ENCODE peak calls at places on chromosome 16, in five cellular contexts. K is activated CD4-positive, alpha-beta memory T cell treated with anti-CD3 and anti-CD28 coated beads, Interleukin-2, amount 10 ng/mL, durations not matched to agents 7 days and 5 days; T is T-helper 17 cell; D is effector CD4-positive, alpha-beta T cell; J is AG09309. U is an unnamed sample.

GRCh38 chr16:82016964-82017363 is 5.7 kb upstream of the SDR42E1 start:
- DNase-seq in J (peak), K (no peak), T (no peak), D (no peak), U (no peak)

GRCh38 chr16:48385272-48385953 is at the start of gene SIAH1:
- DNase-seq in J (no peak), K (peak), T (peak), D (peak), U (peak)

GRCh38 chr16:2983706-2984136 is 3.5 kb upstream of the PKMYT1 start:
- DNase-seq in K (peak), T (peak), D (peak), J (no peak), U (peak)

GRCh38 chr16:3599121-3599520 is 12.3 kb downstream of the SLX4 start:
- DNase-seq in D (no peak), J (no peak), K (no peak), T (no peak), U (no peak)

GRCh38 chr16:66954097-66954659 is 6.9 kb upstream of the CES3 start:
- DNase-seq in T (peak), K (peak), D (peak), J (no peak), U (peak)

GRCh38 chr16:22291860-22292692 is 5.1 kb upstream of the POLR3E start:
- DNase-seq in T (no peak), K (no peak), J (no peak), D (no peak), U (peak)

GRCh38 chr16:64648282-64648681 is 473.6 kb downstream of the CDH11 start:
- DNase-seq in T (no peak), K (no peak), J (no peak), D (no peak), U (no peak)

GRCh38 chr16:445566-445965 is 20.1 kb downstream of the RAB11FIP3 start:
- DNase-seq in D (no peak), K (no peak), J (no peak), T (no peak), U (no peak)

GRCh38 chr16:87601322-87602004 is 845 bp upstream of the JPH3 start:
- DNase-seq in D (no peak), K (no peak), T (no peak), J (no peak), U (no peak)

GRCh38 chr16:30184430-30185140 is 1.2 kb downstream of the CORO1A start:
- DNase-seq in K (no peak), T (peak), D (peak), J (no peak), U (peak)

GRCh38 chr16:25366078-25366477 is 108.4 kb upstream of the ZKSCAN2 start:
- DNase-seq in K (no peak), T (no peak), J (no peak), D (no peak), U (no peak)

GRCh38 chr16:90077757-90078593 is 844 bp upstream of the PRDM7 start:
- DNase-seq in J (no peak), D (peak), K (no peak), T (no peak), U (no peak)

GRCh38 chr16:12573730-12574383 is 229.8 kb downstream of the CPPED1 start:
- DNase-seq in J (no peak), K (peak), T (peak), D (peak), U (peak)

GRCh38 chr16:648071-648785 is 937 bp upstream of the WDR90 start:
- DNase-seq in T (no peak), D (no peak), J (no peak), K (peak), U (peak)

GRCh38 chr16:58582971-58583765 is 46.5 kb downstream of the CNOT1 start:
- DNase-seq in T (no peak), K (no peak), J (no peak), D (no peak), U (no peak)

GRCh38 chr16:11312718-11313492 is 31.8 kb upstream of the PRM1 start:
- DNase-seq in T (no peak), D (no peak), J (peak), K (peak), U (peak)

GRCh38 chr16:47617732-47618131 is 156.6 kb downstream of the PHKB start:
- DNase-seq in T (no peak), D (no peak), J (no peak), K (no peak), U (no peak)

GRCh38 chr16:22360963-22361659 is 13.3 kb downstream of the CDR2 start:
- DNase-seq in T (no peak), J (no peak), K (no peak), D (no peak), U (no peak)

GRCh38 chr16:11672206-11673090 is 4.2 kb downstream of the SNN start:
- DNase-seq in D (no peak), J (no peak), K (peak), T (no peak), U (no peak)

GRCh38 chr16:54282923-54283734 is 3.5 kb downstream of the IRX3 start:
- DNase-seq in J (no peak), D (no peak), K (no peak), T (no peak), U (peak)

GRCh38 chr16:19837331-19837943 is 47.2 kb downstream of the GPRC5B start:
- DNase-seq in K (no peak), J (no peak), D (no peak), T (no peak), U (no peak)

GRCh38 chr16:29256501-29256981 is 150.0 kb downstream of the NPIPB11 start:
- DNase-seq in D (no peak), K (no peak), J (no peak), T (no peak), U (no peak)

GRCh38 chr16:53865492-53865863 is 161.5 kb downstream of the FTO start:
- DNase-seq in J (no peak), T (no peak), D (no peak), K (no peak), U (peak)